ENCODE peak calls at places on chromosomes 1 and 21, in six cellular contexts. L is left lung; A is effector memory CD4-positive, alpha-beta T cell; Z is K562; B is CD4-positive, alpha-beta T cell; U is sigmoid colon. N is an unnamed sample.

GRCh38 chr21:42214921-42215320 is 4.0 kb upstream of the ABCG1 start:
- DNase-seq in U (no peak), Z (no peak), B (no peak), A (no peak), L (no peak), N (no peak)

GRCh38 chr1:201222125-201222524 is 31.5 kb downstream of the IGFN1 start:
- DNase-seq in Z (no peak), A (no peak), B (no peak), U (no peak), L (no peak), N (no peak)

GRCh38 chr21:35217504-35218060 is 168.5 kb upstream of the RUNX1 start:
- DNase-seq in L (no peak), Z (no peak), A (no peak), B (no peak), U (no peak), N (no peak)

GRCh38 chr21:34498623-34499022 is 13.4 kb downstream of the KCNE1 start:
- DNase-seq in U (no peak), Z (no peak), B (no peak), A (no peak), L (no peak), N (no peak)

GRCh38 chr1:27616441-27616840 is 12.5 kb upstream of the AHDC1 start:
- DNase-seq in L (peak; percentile 31), B (no peak), A (no peak), U (no peak), Z (no peak), N (no peak)

GRCh38 chr1:168504064-168504837 is 39.5 kb downstream of the XCL2 start:
- DNase-seq in B (no peak), L (no peak), Z (no peak), U (peak; percentile 80), A (no peak), N (no peak)

GRCh38 chr1:201090536-201090935 is 21.7 kb downstream of the CACNA1S start:
- DNase-seq in B (no peak), Z (no peak), L (no peak), U (no peak), A (no peak), N (no peak)

GRCh38 chr1:162633327-162633762 is 1.1 kb downstream of the DDR2 start:
- DNase-seq in B (no peak), L (no peak), U (no peak), A (no peak), Z (no peak), N (no peak)

GRCh38 chr1:193318347-193318746 is 131.9 kb upstream of the B3GALT2 start:
- DNase-seq in L (no peak), A (no peak), U (no peak), Z (no peak), B (no peak), N (no peak)

GRCh38 chr1:161487483-161487827 is 17.8 kb upstream of the FCGR2A start:
- DNase-seq in B (no peak), L (no peak), U (no peak), A (no peak), Z (peak; percentile 66), N (no peak)

GRCh38 chr1:228735871-228736586 is 750 bp downstream of the RHOU start:
- DNase-seq in A (peak; percentile 20), L (peak; percentile 85), Z (no peak), U (peak; percentile 82), B (peak; percentile 24), N (no peak)

GRCh38 chr21:40255665-40256064 is 388.4 kb downstream of the PCP4 start:
- DNase-seq in L (no peak), A (no peak), Z (no peak), B (no peak), U (no peak), N (no peak)
- H3K9me3 ChIP-seq in L (no peaks in the 10 kb centered on the region), A (no peaks in the 10 kb centered on the region), Z (no peaks in the 10 kb centered on the region), B (no peaks in the 10 kb centered on the region), U (no peaks in the 10 kb centered on the region), N (no peaks in the 10 kb centered on the region)

DNA sequence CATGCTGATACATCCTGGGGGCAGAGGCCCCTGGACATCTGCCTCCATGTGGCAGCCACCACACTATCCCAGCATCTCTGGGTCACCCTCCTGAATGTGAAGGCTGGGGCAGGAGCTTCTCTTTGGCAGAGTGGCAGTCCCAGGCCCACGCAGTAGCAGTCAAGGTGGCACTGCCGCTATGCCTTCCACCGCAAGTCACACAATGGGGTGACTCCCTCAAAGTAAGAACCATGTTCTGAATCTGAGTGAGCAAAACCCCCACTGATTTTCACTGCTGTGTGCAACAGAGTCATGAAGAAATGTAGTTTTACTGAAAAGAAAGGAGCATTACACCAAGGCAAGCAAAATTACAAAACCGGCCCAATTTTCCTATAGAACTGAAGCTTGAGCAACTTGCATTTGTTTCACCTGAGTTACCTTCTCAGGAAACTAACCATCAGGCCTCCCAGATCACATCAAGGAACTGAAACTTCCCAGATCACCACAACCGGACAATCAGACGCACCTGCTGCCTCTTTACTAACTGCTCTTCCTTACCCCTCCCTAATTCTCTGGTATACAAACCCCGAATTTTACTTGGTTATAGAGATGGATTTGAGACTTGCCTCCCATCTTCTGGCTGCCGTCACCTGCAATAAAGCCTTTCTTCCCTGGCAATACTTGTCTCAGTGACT is 102.6 kb downstream of the PCP4 start:
- DNase-seq in U (no peak), L (no peak), Z (no peak), A (no peak), B (no peak), N (no peak)
- H3K9me3 ChIP-seq in U (no peaks in the 10 kb centered on the region), L (no peaks in the 10 kb centered on the region), Z (no peaks in the 10 kb centered on the region), A (no peaks in the 10 kb centered on the region), B (peaks cover 6% of the 10 kb centered on the region), N (no peaks in the 10 kb centered on the region)

GRCh38 chr1:248471154-248471553 is 2.0 kb upstream of the OR2T3 start:
- DNase-seq in Z (no peak), L (no peak), A (no peak), B (no peak), U (no peak), N (no peak)
- H3K9me3 ChIP-seq in Z (no peaks in the 10 kb centered on the region), L (no peaks in the 10 kb centered on the region), A (no peaks in the 10 kb centered on the region), B (peaks cover 4% of the 10 kb centered on the region), U (no peaks in the 10 kb centered on the region), N (no peaks in the 10 kb centered on the region)

GRCh38 chr1:247145279-247145678 is 26.5 kb downstream of the ZNF124 start:
- DNase-seq in B (no peak), L (no peak), U (no peak), Z (no peak), A (no peak), N (no peak)

GRCh38 chr1:247146671-247147070 is 25.1 kb downstream of the ZNF124 start:
- DNase-seq in L (no peak), A (no peak), U (no peak), Z (peak; percentile 32), B (no peak), N (no peak)

DNA sequence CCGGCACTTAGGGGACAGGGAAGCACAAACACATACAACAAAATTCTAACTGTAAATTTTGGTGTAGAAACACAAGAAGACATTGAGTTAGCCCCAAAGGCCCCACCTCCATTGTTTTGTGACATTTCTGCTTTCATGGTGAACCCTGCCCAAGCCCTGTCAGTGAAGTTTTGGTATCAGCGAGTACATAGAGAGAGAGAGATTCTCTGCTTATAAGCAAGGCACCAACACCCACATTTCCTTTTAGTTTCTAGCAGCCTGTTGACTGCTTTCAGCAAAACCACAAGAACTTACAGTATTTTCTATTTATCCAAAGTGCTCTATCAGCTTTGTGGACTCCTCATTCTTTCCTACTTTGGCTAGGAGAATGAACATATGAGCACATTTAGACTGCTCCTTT is 24.0 kb downstream of the ZNF124 start:
- DNase-seq in A (no peak), L (no peak), U (no peak), B (no peak), Z (no peak), N (no peak)
- H3K9me3 ChIP-seq in A (peaks cover 44% of the 10 kb centered on the region), L (peaks cover 9% of the 10 kb centered on the region), U (no peaks in the 10 kb centered on the region), B (peaks cover 86% of the 10 kb centered on the region), Z (peaks cover 15% of the 10 kb centered on the region), N (peaks cover 32% of the 10 kb centered on the region)

GRCh38 chr1:78871249-78871648 is 135.3 kb downstream of the ADGRL4 start:
- DNase-seq in Z (no peak), B (no peak), L (no peak), U (no peak), A (no peak), N (no peak)
- H3K9me3 ChIP-seq in Z (no peaks in the 10 kb centered on the region), B (no peaks in the 10 kb centered on the region), L (no peaks in the 10 kb centered on the region), U (no peaks in the 10 kb centered on the region), A (no peaks in the 10 kb centered on the region), N (no peaks in the 10 kb centered on the region)

GRCh38 chr1:111084999-111085398 is 54.9 kb downstream of the DRAM2 start:
- DNase-seq in U (no peak), Z (no peak), B (no peak), A (no peak), L (no peak), N (no peak)
- H3K9me3 ChIP-seq in U (no peaks in the 10 kb centered on the region), Z (no peaks in the 10 kb centered on the region), B (no peaks in the 10 kb centered on the region), A (no peaks in the 10 kb centered on the region), L (no peaks in the 10 kb centered on the region), N (no peaks in the 10 kb centered on the region)

GRCh38 chr1:248593226-248593625 is 4.3 kb downstream of the OR2T10 start:
- DNase-seq in L (no peak), U (no peak), B (no peak), Z (no peak), A (no peak), N (no peak)

GRCh38 chr1:248589334-248589733 is 8.2 kb downstream of the OR2T10 start:
- DNase-seq in B (no peak), L (no peak), A (no peak), Z (no peak), U (no peak), N (no peak)

GRCh38 chr1:248590055-248590454 is 7.4 kb downstream of the OR2T10 start:
- DNase-seq in Z (peak; percentile 1), U (no peak), B (no peak), A (no peak), L (peak; percentile 74), N (no peak)

GRCh38 chr1:248596615-248597014 is 885 bp downstream of the OR2T10 start:
- DNase-seq in A (no peak), L (no peak), Z (peak; percentile 6), U (no peak), B (no peak), N (no peak)

GRCh38 chr1:248592655-248593054 is 4.8 kb downstream of the OR2T10 start:
- DNase-seq in B (no peak), A (no peak), U (no peak), L (no peak), Z (no peak), N (no peak)
- H3K9me3 ChIP-seq in B (no peaks in the 10 kb centered on the region), A (no peaks in the 10 kb centered on the region), U (no peaks in the 10 kb centered on the region), L (no peaks in the 10 kb centered on the region), Z (no peaks in the 10 kb centered on the region), N (no peaks in the 10 kb centered on the region)

GRCh38 chr21:27213328-27213727 is 246.4 kb upstream of the ADAMTS5 start:
- DNase-seq in Z (no peak), B (no peak), L (no peak), U (no peak), A (no peak), N (no peak)

GRCh38 chr21:27206368-27206982 is 239.6 kb upstream of the ADAMTS5 start:
- DNase-seq in B (no peak), U (no peak), L (no peak), Z (no peak), A (no peak), N (no peak)

GRCh38 chr21:27212444-27212843 is 245.6 kb upstream of the ADAMTS5 start:
- DNase-seq in L (no peak), Z (no peak), B (no peak), U (no peak), A (no peak), N (no peak)
- H3K9me3 ChIP-seq in L (no peaks in the 10 kb centered on the region), Z (peaks cover 2% of the 10 kb centered on the region), B (no peaks in the 10 kb centered on the region), U (no peaks in the 10 kb centered on the region), A (no peaks in the 10 kb centered on the region), N (no peaks in the 10 kb centered on the region)

DNA sequence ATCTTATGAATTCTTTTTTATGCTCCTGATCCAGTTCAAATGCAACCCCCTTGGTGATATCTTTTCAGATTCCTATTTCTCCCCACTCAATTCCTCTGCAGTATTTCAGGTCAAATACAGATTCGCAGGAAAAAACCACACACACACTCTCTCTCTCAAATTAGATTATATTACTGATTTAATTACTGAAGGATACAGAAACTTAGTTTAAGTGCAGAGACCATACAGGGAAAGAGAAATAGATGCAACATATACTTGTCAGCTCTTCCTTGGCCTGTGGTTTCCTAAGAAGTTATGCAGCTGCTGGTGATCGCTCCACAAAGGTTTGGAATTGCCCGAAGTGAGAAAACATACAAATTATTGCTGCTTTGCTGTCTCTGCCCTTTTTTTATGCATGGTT is 400.9 kb downstream of the AGBL4 start:
- DNase-seq in U (no peak), B (no peak), Z (no peak), L (no peak), A (no peak), N (no peak)
- H3K9me3 ChIP-seq in U (no peaks in the 10 kb centered on the region), B (no peaks in the 10 kb centered on the region), Z (no peaks in the 10 kb centered on the region), L (no peaks in the 10 kb centered on the region), A (no peaks in the 10 kb centered on the region), N (no peaks in the 10 kb centered on the region)

N was measured in T-helper 17 cell.